ENCODE peak calls at places on chromosomes 2 and 18, in seven cellular contexts. One of them, this sample, is unnamed.

GRCh38 chr18:77106331-77106730 is 26.3 kb downstream of the MBP start:
- DNase-seq in astrocyte: no peak
- DNase-seq in fibroblast of lung: no peak
- DNase-seq in HepG2: no peak
- DNase-seq in HCT116: no peak
- DNase-seq in mammary epithelial cell: no peak
- DNase-seq in DND-41: peak; percentile 87
- DNase-seq in this sample: no peak

GRCh38 chr2:151238527-151239487 is 22.9 kb downstream of the RBM43 start:
- DNase-seq in astrocyte: peak; percentile 69
- DNase-seq in fibroblast of lung: peak; percentile 93
- DNase-seq in HepG2: peak; percentile 57
- DNase-seq in HCT116: peak; percentile 45
- DNase-seq in mammary epithelial cell: peak; percentile 51
- DNase-seq in DND-41: peak; percentile 55
- DNase-seq in this sample: peak; percentile 73

GRCh38 chr2:9191044-9191481 is 15.5 kb upstream of the ASAP2 start:
- DNase-seq in astrocyte: peak; percentile 97
- DNase-seq in fibroblast of lung: peak; percentile 97
- DNase-seq in HepG2: peak; percentile 82
- DNase-seq in HCT116: no peak
- DNase-seq in mammary epithelial cell: peak; percentile 58
- DNase-seq in DND-41: peak; percentile 32
- DNase-seq in this sample: peak; percentile 60

GRCh38 chr2:55232863-55233657 is 572 bp downstream of the RPS27A start:
- DNase-seq in astrocyte: peak; percentile 10
- DNase-seq in fibroblast of lung: peak; percentile 26
- DNase-seq in HepG2: no peak
- DNase-seq in HCT116: no peak
- DNase-seq in mammary epithelial cell: peak; percentile 32
- DNase-seq in DND-41: peak; percentile 40
- DNase-seq in this sample: peak; percentile 34

GRCh38 chr18:24672165-24672950 is 211.9 kb downstream of the HRH4 start:
- DNase-seq in astrocyte: no peak
- DNase-seq in fibroblast of lung: peak; percentile 30
- DNase-seq in HepG2: no peak
- DNase-seq in HCT116: no peak
- DNase-seq in mammary epithelial cell: no peak
- DNase-seq in DND-41: no peak
- DNase-seq in this sample: no peak

GRCh38 chr2:231894566-231895380 is 31.4 kb downstream of the NPPC start:
- DNase-seq in astrocyte: no peak
- DNase-seq in fibroblast of lung: no peak
- DNase-seq in HepG2: no peak
- DNase-seq in HCT116: no peak
- DNase-seq in mammary epithelial cell: no peak
- DNase-seq in DND-41: no peak
- DNase-seq in this sample: no peak

GRCh38 chr2:5869871-5870375 is 177.7 kb downstream of the SOX11 start:
- DNase-seq in astrocyte: no peak
- DNase-seq in fibroblast of lung: no peak
- DNase-seq in HepG2: no peak
- DNase-seq in HCT116: no peak
- DNase-seq in mammary epithelial cell: no peak
- DNase-seq in DND-41: no peak
- DNase-seq in this sample: no peak

GRCh38 chr2:231743376-231744116 is 35.2 kb downstream of the PTMA start:
- DNase-seq in astrocyte: no peak
- DNase-seq in fibroblast of lung: no peak
- DNase-seq in HepG2: no peak
- DNase-seq in HCT116: no peak
- DNase-seq in mammary epithelial cell: no peak
- DNase-seq in DND-41: no peak
- DNase-seq in this sample: no peak

GRCh38 chr2:204542967-204543608 is 2.2 kb upstream of the PARD3B start:
- DNase-seq in astrocyte: no peak
- DNase-seq in fibroblast of lung: peak; percentile 4
- DNase-seq in HepG2: no peak
- DNase-seq in HCT116: no peak
- DNase-seq in mammary epithelial cell: no peak
- DNase-seq in DND-41: no peak
- DNase-seq in this sample: no peak

GRCh38 chr2:88590998-88591613 is 36.2 kb downstream of the EIF2AK3 start:
- DNase-seq in astrocyte: peak; percentile 40
- DNase-seq in fibroblast of lung: peak; percentile 80
- DNase-seq in HepG2: peak; percentile 65
- DNase-seq in HCT116: peak; percentile 41
- DNase-seq in mammary epithelial cell: peak; percentile 50
- DNase-seq in DND-41: peak; percentile 39
- DNase-seq in this sample: peak; percentile 69

GRCh38 chr2:171598713-171599319 is 76.5 kb downstream of the CYBRD1 start:
- DNase-seq in astrocyte: peak; percentile 52
- DNase-seq in fibroblast of lung: peak; percentile 80
- DNase-seq in HepG2: peak; percentile 72
- DNase-seq in HCT116: peak; percentile 69
- DNase-seq in mammary epithelial cell: peak; percentile 51
- DNase-seq in DND-41: peak; percentile 57
- DNase-seq in this sample: peak; percentile 87

GRCh38 chr2:9250498-9251153 is 44.0 kb downstream of the ASAP2 start:
- DNase-seq in astrocyte: no peak
- DNase-seq in fibroblast of lung: no peak
- DNase-seq in HepG2: no peak
- DNase-seq in HCT116: no peak
- DNase-seq in mammary epithelial cell: peak; percentile 32
- DNase-seq in DND-41: no peak
- DNase-seq in this sample: no peak

GRCh38 chr18:48974304-48975220 is 23.8 kb upstream of the SMAD7 start:
- DNase-seq in astrocyte: no peak
- DNase-seq in fibroblast of lung: no peak
- DNase-seq in HepG2: no peak
- DNase-seq in HCT116: no peak
- DNase-seq in mammary epithelial cell: no peak
- DNase-seq in DND-41: no peak
- DNase-seq in this sample: peak; percentile 63

GRCh38 chr2:69816923-69817542 is 12.4 kb upstream of the GMCL1 start:
- DNase-seq in astrocyte: peak; percentile 67
- DNase-seq in fibroblast of lung: peak; percentile 90
- DNase-seq in HepG2: peak; percentile 94
- DNase-seq in HCT116: peak; percentile 85
- DNase-seq in mammary epithelial cell: peak; percentile 77
- DNase-seq in DND-41: peak; percentile 79
- DNase-seq in this sample: peak; percentile 87

GRCh38 chr2:186339716-186340115 is 146.3 kb upstream of the ZC3H15 start:
- DNase-seq in astrocyte: peak; percentile 54
- DNase-seq in fibroblast of lung: no peak
- DNase-seq in HepG2: no peak
- DNase-seq in HCT116: no peak
- DNase-seq in mammary epithelial cell: no peak
- DNase-seq in DND-41: no peak
- DNase-seq in this sample: no peak

GRCh38 chr2:223270538-223270937 is 218.5 kb downstream of the KCNE4 start:
- DNase-seq in astrocyte: no peak
- DNase-seq in fibroblast of lung: no peak
- DNase-seq in HepG2: no peak
- DNase-seq in HCT116: no peak
- DNase-seq in mammary epithelial cell: no peak
- DNase-seq in DND-41: no peak
- DNase-seq in this sample: no peak

DNA sequence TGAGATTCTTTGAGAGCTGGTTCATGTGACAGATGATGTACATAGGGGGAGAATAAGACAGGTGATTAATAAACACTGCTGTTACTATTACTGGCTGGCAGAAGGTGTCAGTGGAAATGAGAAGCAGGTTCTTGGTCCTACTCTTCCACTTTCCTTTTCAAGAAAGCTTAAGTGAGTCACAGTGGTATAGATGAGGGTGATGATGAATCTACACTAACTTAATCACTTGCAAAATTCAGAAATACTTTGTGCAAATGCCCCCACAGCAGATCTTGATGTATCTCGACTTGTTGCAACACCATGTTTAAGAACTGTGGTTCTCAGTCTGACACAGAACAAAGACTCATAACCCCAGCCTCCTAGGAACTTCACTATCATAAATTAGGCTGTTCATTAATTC is 35.9 kb upstream of the MGAT5 start:
- DNase-seq in astrocyte: peak; percentile 22
- DNase-seq in fibroblast of lung: no peak
- DNase-seq in HepG2: no peak
- DNase-seq in HCT116: no peak
- DNase-seq in mammary epithelial cell: peak; percentile 32
- DNase-seq in DND-41: no peak
- DNase-seq in this sample: no peak
- H3K9ac ChIP-seq in astrocyte: no peak overlapping the region
- H3K9ac ChIP-seq in fibroblast of lung: no peak overlapping the region
- H3K9ac ChIP-seq in HepG2: no peak overlapping the region
- H3K9ac ChIP-seq in HCT116: no peak overlapping the region
- H3K9ac ChIP-seq in mammary epithelial cell: no peak overlapping the region
- H3K9ac ChIP-seq in DND-41: no peak overlapping the region
- H3K9ac ChIP-seq in this sample: no peak overlapping the region

GRCh38 chr2:98348066-98348561 is 1.9 kb downstream of the CNGA3 start:
- DNase-seq in astrocyte: no peak
- DNase-seq in fibroblast of lung: no peak
- DNase-seq in HepG2: no peak
- DNase-seq in HCT116: no peak
- DNase-seq in mammary epithelial cell: peak; percentile 9
- DNase-seq in DND-41: no peak
- DNase-seq in this sample: peak; percentile 68

GRCh38 chr2:98343371-98343770 is 2.9 kb upstream of the CNGA3 start:
- DNase-seq in astrocyte: no peak
- DNase-seq in fibroblast of lung: no peak
- DNase-seq in HepG2: no peak
- DNase-seq in HCT116: no peak
- DNase-seq in mammary epithelial cell: no peak
- DNase-seq in DND-41: no peak
- DNase-seq in this sample: no peak

GRCh38 chr2:98347298-98348065 is 1.2 kb downstream of the CNGA3 start:
- DNase-seq in astrocyte: no peak
- DNase-seq in fibroblast of lung: no peak
- DNase-seq in HepG2: no peak
- DNase-seq in HCT116: no peak
- DNase-seq in mammary epithelial cell: no peak
- DNase-seq in DND-41: no peak
- DNase-seq in this sample: peak; percentile 87

GRCh38 chr2:98350411-98350810 is 4.2 kb downstream of the CNGA3 start:
- DNase-seq in astrocyte: no peak
- DNase-seq in fibroblast of lung: no peak
- DNase-seq in HepG2: no peak
- DNase-seq in HCT116: no peak
- DNase-seq in mammary epithelial cell: no peak
- DNase-seq in DND-41: no peak
- DNase-seq in this sample: no peak

DNA sequence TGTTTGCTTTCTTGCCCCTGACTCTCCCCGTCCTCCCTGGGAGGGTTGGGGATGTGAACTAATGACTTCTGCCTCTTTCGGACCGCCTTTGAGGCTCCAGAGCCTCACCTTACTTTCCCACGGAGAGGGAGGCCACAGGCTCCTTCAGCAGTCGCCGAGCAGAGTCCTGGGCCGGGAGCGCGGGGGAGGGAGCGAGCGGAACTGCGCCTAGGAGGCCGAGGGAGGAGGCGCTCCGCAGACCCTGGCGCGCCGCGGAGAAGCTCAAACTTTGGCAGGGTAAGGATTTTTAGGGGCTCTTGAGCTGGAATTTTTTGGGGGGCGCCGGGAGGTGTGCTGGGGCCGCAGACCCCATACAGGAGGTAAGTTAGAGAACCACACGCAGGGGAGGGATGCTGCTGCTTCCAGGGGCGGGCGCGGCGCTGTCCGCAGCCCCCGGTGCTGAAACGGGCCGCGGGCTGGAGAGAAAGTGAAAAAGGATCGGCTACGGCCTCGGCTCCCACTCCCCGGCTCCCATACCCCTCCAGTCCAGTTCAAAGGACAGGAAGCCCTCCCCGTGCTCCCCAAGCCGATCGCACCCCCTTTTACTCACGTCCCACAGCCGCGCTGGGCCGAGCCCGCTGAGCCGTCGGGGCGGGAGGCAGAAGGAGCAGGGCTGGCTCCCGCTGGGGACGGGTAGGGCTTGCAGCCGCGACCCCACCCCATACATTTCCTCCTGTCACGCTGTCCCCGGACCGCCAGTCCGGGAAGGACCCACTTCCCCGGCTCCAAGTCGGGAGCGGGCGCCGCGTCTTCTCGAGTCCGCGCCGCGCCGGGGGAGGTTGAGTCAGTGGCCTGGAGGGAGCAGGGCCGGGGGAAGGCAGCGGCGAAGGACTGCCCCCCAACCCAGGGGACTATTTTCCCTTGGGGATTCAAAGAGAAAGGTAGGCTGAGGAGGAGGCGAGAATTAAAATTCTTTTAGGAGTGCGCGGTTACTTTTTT is at the start of gene CNGA3:
- DNase-seq in astrocyte: peak; percentile 10
- DNase-seq in fibroblast of lung: peak; percentile 9
- DNase-seq in HepG2: no peak
- DNase-seq in HCT116: no peak
- DNase-seq in mammary epithelial cell: peak; percentile 17
- DNase-seq in DND-41: peak; percentile 26
- DNase-seq in this sample: peak; percentile 80
- TF ChIP-seq EZH2 in astrocyte: peak; percentile 90
- TF ChIP-seq EZH2 in fibroblast of lung: peak; percentile 88
- TF ChIP-seq EZH2 in HepG2: no peak
- TF ChIP-seq EZH2 in HCT116: no peak
- TF ChIP-seq EZH2 in mammary epithelial cell: peak; percentile 91
- TF ChIP-seq EZH2 in DND-41: no peak
- TF ChIP-seq EZH2 in this sample: peak; percentile 54

GRCh38 chr2:219525533-219526232 is 11.4 kb downstream of the ASIC4 start:
- DNase-seq in astrocyte: no peak
- DNase-seq in fibroblast of lung: no peak
- DNase-seq in HepG2: no peak
- DNase-seq in HCT116: no peak
- DNase-seq in mammary epithelial cell: no peak
- DNase-seq in DND-41: no peak
- DNase-seq in this sample: peak; percentile 91
- H3K27ac ChIP-seq in astrocyte: no peak overlapping the region
- H3K27ac ChIP-seq in fibroblast of lung: no peak overlapping the region
- H3K27ac ChIP-seq in HepG2: no peak overlapping the region
- H3K27ac ChIP-seq in HCT116: no peak overlapping the region
- H3K27ac ChIP-seq in mammary epithelial cell: no peak overlapping the region
- H3K27ac ChIP-seq in DND-41: no peak overlapping the region
- H3K27ac ChIP-seq in this sample: no peak overlapping the region

DNA sequence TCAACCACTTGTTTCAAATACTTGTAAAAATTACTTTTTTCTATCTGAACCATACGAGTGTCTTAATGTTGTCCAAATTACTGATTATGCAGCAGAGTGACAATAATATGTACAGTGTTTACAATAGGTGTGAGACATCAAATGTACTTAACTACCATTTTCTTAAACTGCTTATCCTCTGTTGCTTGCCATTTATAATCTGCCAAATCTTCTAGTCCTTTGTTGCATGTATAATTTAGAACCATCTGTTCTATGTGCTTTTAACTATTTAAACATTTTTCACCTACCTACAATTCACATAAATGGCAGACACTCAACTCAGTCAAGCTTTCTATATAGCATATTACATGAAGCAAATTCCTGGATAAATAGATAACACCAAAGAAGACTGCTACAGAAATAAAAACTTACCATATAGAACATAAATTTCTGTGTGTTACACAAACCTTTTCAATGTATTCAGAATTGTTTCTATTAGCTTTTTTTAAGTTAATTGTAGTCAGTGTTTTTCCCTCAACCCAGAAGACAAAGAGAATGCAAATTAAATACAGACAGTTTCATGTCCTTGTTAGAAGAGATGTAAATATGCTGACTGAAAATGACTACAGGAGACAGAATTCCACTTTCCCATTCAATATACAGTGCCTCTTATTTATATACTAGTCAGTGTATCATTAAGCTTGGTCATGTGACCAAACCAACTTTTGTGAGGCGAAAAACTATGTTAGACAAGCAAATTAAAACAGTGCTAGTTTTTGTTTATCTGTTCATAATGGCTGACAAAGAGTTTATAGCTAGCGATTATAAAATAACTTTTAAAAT is 2.6 kb downstream of the BAZ2B start:
- DNase-seq in astrocyte: peak; percentile 32
- DNase-seq in fibroblast of lung: peak; percentile 65
- DNase-seq in HepG2: no peak
- DNase-seq in HCT116: no peak
- DNase-seq in mammary epithelial cell: peak; percentile 45
- DNase-seq in DND-41: no peak
- DNase-seq in this sample: no peak
- H3K9ac ChIP-seq in astrocyte: peak overlapping the region; percentile 94
- H3K9ac ChIP-seq in fibroblast of lung: no peak overlapping the region
- H3K9ac ChIP-seq in HepG2: peak overlapping the region; percentile 95
- H3K9ac ChIP-seq in HCT116: no peak overlapping the region
- H3K9ac ChIP-seq in mammary epithelial cell: peak overlapping the region; percentile 22
- H3K9ac ChIP-seq in DND-41: peak overlapping the region; percentile 76
- H3K9ac ChIP-seq in this sample: peak overlapping the region; percentile 92

This sample was measured in neural progenitor cell.